ENCODE peak calls at places on chromosomes 12 and 14, in nine cellular contexts. A, P, T, X, W, D, F, E and N are unnamed samples.

GRCh38 chr14:95113476-95113875 is 43.9 kb downstream of the DICER1 start:
- DNase-seq in A (no peak), T (no peak), W (no peak), F (no peak), X (no peak), E (no peak), P (no peak), D (no peak), N (no peak)

GRCh38 chr12:132824053-132824452 is 4.6 kb downstream of the GOLGA3 start:
- DNase-seq in D (no peak), F (no peak), T (no peak), X (no peak), E (no peak), P (peak), W (no peak), A (no peak), N (no peak)

GRCh38 chr14:92880851-92881250 is 42.1 kb upstream of the CHGA start:
- DNase-seq in W (no peak), D (peak), P (peak), F (peak), E (no peak), X (peak), T (peak), A (no peak), N (peak)

GRCh38 chr12:42097971-42098370 is 46.7 kb downstream of the GXYLT1 start:
- DNase-seq in D (no peak), P (peak), E (no peak), T (no peak), X (no peak), W (no peak), A (no peak), F (no peak), N (peak)

GRCh38 chr12:120067084-120067869 is 49.3 kb downstream of the RAB35 start:
- DNase-seq in P (no peak), F (no peak), A (no peak), T (no peak), W (no peak), E (no peak), D (no peak), X (no peak), N (no peak)

GRCh38 chr12:127343941-127344340 is 923.0 kb upstream of the TMEM132C start:
- DNase-seq in E (no peak), T (no peak), X (no peak), A (no peak), P (no peak), D (no peak), F (no peak), W (no peak), N (peak)

GRCh38 chr12:118448341-118448740 is 72.0 kb downstream of the SUDS3 start:
- DNase-seq in T (no peak), A (peak), X (peak), P (no peak), F (no peak), W (no peak), E (no peak), D (no peak), N (no peak)

GRCh38 chr12:18859400-18859799 is 121.5 kb downstream of the CAPZA3 start:
- DNase-seq in W (no peak), P (no peak), F (no peak), E (no peak), T (no peak), D (no peak), X (no peak), A (no peak), N (no peak)

GRCh38 chr12:70892593-70892992 is 27.9 kb downstream of the PTPRR start:
- DNase-seq in W (no peak), E (no peak), P (no peak), X (no peak), T (no peak), D (no peak), A (no peak), F (no peak), N (no peak)

GRCh38 chr12:44286336-44286735 is 450.5 kb downstream of the TMEM117 start:
- DNase-seq in P (peak), T (no peak), A (no peak), D (peak), X (no peak), W (no peak), E (no peak), F (no peak), N (no peak)

GRCh38 chr12:42564540-42564939 is 25.0 kb downstream of the PRICKLE1 start:
- DNase-seq in E (no peak), P (no peak), T (no peak), D (peak), A (no peak), W (no peak), F (no peak), X (no peak), N (peak)

GRCh38 chr14:33475623-33476022 is 475.3 kb downstream of the EGLN3 start:
- DNase-seq in A (peak), E (peak), F (no peak), P (peak), W (no peak), X (peak), D (peak), T (peak), N (peak)

GRCh38 chr12:1499351-1499750 is 95.0 kb downstream of the FBXL14 start:
- DNase-seq in E (no peak), P (no peak), W (no peak), T (no peak), F (no peak), A (no peak), D (no peak), X (no peak), N (no peak)

GRCh38 chr12:94100254-94100653 is 48.1 kb upstream of the PLXNC1 start:
- DNase-seq in A (no peak), E (no peak), W (no peak), X (no peak), D (peak), F (no peak), P (peak), T (no peak), N (peak)

GRCh38 chr12:23921099-23921846 is 28.2 kb downstream of the SOX5 start:
- DNase-seq in E (no peak), A (no peak), D (no peak), F (no peak), X (no peak), T (no peak), W (no peak), P (no peak), N (peak)

GRCh38 chr12:92503029-92503931 is 199.5 kb upstream of the PLEKHG7 start:
- DNase-seq in A (no peak), D (no peak), T (no peak), P (no peak), E (no peak), F (no peak), X (peak), W (no peak), N (no peak)

GRCh38 chr14:91299483-91300115 is 55.1 kb upstream of the GPR68 start:
- DNase-seq in E (no peak), T (no peak), A (no peak), P (no peak), W (no peak), D (no peak), F (no peak), X (no peak), N (no peak)

GRCh38 chr14:52551696-52552062 is 626 bp downstream of the TXNDC16 start:
- DNase-seq in X (peak), D (peak), P (peak), W (no peak), F (peak), E (peak), T (peak), A (no peak), N (peak)

GRCh38 chr12:8145754-8146415 is 10.9 kb upstream of the ZNF705A start:
- DNase-seq in E (peak), A (peak), T (peak), F (no peak), P (no peak), D (peak), W (peak), X (peak), N (peak)
- H3K4me3 ChIP-seq in E (no peak), A (no peak), T (no peak), F (no peak), P (no peak), D (peak), W (no peak), X (no peak), N (peak)

GRCh38 chr12:6703631-6704030 is 3.0 kb upstream of the PIANP start:
- DNase-seq in F (no peak), D (no peak), W (no peak), T (peak), E (no peak), A (no peak), P (peak), X (no peak), N (no peak)
- TF ChIP-seq CTCF in F (no peak), D (no peak), W (no peak), T (no peak), E (no peak), A (no peak), P (peak), X (no peak), N (no peak)

DNA sequence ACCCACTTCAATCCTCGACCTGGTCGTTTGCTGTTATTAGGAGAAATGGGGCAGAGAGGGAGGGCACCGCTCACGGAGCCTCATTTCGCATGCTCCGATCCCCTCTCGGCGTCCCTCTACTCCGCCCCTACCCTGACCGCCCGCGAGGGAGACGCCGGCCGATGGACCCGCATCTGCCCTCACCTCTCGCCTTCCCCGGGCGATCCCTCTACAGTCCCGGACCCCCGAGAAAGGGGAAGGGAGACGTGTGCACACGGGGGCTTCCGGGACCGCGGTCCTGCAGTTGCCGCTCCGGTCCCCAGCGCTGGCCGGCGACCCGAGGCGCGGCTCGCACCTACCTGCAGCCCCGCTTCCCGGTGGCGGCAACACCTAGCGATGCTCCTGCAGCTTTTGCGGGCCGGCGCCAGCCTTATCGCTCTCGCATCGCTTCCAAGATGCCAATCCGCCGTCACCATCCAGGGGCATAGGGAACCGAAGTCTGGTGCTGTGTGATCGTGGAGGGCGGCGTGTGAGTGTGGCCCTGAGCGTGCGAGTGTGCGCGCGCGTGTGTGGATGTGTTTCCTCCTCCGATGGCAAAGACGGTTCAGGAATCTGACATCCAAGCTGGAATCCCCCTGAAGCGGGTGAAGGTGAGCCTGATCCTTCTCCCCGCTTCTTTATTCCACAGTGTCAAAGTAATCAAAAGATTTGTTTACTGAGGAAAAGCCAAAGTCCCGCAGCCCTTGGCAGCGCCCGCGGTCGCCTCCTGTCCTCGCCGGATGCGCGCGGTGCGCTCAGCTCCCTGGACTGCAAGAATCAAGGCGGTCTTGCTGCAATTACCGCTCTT is 69.1 kb upstream of the USP15 start:
- DNase-seq in F (no peak), E (no peak), P (no peak), X (peak), W (no peak), A (no peak), D (no peak), T (peak), N (no peak)
- H3K4me3 ChIP-seq in F (peak), E (peak), P (no peak), X (peak), W (peak), A (peak), D (peak), T (peak), N (no peak)

DNA sequence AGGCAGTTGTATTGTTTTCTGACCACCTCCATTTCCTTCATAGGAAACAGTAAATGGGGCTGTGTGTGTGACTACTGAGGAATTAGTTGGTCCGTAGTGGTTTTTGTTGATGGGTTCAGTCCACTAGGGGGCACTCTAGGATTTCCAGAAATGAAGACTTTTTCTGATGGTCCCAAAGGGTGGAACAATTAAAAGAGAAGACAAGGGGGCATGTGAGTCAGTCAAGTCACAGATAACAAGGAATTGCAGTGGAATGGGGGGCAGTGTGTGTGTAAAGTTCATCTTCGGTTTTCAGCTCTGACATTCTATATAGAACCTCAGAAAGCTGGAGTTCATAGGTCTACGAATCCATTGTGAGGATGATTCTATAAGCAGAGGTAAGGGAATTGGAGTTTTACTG is 186.6 kb upstream of the OR4E1 start:
- DNase-seq in A (no peak), W (no peak), X (no peak), P (peak), D (no peak), E (no peak), F (no peak), T (peak), N (no peak)
- TF ChIP-seq CTCF in A (no peak), W (peak), X (peak), P (peak), D (no peak), E (peak), F (no peak), T (peak), N (peak)

DNA sequence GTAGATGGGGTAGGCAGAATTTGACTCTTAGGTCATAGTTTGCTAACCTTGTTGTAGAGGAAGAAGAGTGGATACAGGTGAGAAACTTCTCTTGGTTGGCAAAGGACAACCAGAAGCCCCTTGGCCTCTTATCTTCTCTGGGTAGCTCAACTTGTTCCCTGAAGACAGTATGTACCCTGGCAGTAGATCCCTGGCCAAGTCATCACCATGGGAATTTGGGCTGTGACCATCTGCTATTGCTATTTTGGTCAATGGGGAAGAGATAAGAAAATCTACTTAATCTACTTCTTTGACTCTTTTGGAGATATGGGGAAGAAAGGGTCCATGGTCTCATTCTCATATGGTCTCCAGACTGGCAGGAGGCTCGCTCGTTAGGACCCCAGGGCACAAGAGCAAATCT is 215.9 kb downstream of the PPM1H start:
- DNase-seq in W (no peak), D (no peak), F (no peak), A (no peak), E (no peak), X (no peak), P (no peak), T (no peak), N (peak)
- H3K4me3 ChIP-seq in W (no peak), D (no peak), F (no peak), A (no peak), E (no peak), X (no peak), P (no peak), T (no peak), N (no peak)

GRCh38 chr12:125089083-125089482 is 23.8 kb downstream of the AACS start:
- DNase-seq in T (no peak), A (no peak), F (no peak), W (no peak), E (no peak), X (no peak), D (no peak), P (peak), N (no peak)
- TF ChIP-seq CTCF in T (no peak), A (no peak), F (no peak), W (no peak), E (no peak), X (no peak), D (no peak), P (peak), N (no peak)

GRCh38 chr14:76918751-76919421 is 92.7 kb downstream of the LRRC74A start:
- DNase-seq in A (peak), X (peak), D (peak), F (peak), E (peak), P (peak), W (peak), T (peak), N (peak)

GRCh38 chr14:76919811-76920571 is 93.8 kb downstream of the LRRC74A start:
- DNase-seq in X (peak), T (no peak), D (peak), F (no peak), E (peak), W (peak), P (peak), A (peak), N (peak)

GRCh38 chr14:76919431-76919810 is 93.2 kb downstream of the LRRC74A start:
- DNase-seq in A (no peak), E (no peak), P (no peak), X (peak), D (no peak), W (no peak), T (no peak), F (peak), N (peak)

GRCh38 chr14:76922092-76922491 is 95.9 kb downstream of the LRRC74A start:
- DNase-seq in W (no peak), E (no peak), A (no peak), X (no peak), P (no peak), F (no peak), T (no peak), D (no peak), N (no peak)

DNA sequence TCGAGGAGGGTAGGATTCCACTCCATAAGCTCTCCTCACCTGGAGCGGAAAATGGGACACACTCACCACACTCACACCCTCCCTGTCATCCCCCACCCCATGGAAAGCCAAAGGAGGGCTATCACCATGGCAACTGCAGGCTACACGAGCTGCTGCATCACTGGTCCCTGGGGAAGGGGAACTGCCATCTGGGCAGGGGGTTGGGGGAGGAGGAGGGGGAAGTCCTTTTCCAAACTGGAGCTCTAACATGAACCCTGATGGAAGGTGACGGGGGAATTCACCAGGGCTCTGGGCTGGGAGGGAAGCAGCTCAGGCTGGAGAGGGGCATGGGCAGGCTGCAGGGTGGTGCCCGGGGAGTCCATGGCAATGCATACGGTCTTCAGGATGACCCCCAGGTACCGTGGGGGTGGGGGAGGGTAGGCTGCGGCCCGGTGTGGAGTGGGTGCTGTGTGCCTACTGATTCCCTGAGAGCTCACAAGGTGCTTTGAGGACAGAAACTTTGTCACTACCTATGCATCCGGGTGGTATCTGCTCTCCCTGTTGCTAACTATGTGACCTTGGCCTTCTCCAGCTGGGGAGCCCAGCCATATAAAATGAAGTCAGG is 94.5 kb downstream of the LRRC74A start:
- DNase-seq in E (no peak), X (no peak), F (no peak), W (no peak), T (peak), D (peak), A (peak), P (peak), N (no peak)
- H3K4me3 ChIP-seq in E (no peak), X (no peak), F (no peak), W (no peak), T (no peak), D (no peak), A (no peak), P (no peak), N (no peak)

DNA sequence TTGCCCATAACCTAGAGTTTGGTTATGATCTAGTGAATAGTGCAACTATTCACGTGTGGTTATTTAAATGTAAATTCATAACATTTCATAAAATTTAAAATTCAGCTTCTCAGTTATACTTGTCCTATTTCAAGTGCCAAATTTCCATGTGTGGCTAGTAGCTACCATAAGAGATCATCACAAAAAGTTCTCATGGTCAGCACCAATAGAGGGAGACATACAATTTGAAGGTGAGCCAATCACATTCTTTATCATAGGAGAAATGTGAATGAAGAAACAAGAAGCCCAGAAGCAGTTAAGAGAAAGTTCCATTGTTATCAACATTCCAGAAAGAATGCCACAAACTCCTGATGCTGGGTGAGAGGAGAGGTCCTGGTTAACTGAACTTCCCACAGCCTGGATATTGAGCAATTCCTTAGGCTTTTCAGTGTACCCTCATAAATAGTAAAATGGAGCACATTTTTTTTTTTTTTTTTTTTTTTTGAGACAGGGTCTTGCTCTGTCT is 892.9 kb upstream of the USP15 start:
- DNase-seq in P (no peak), W (no peak), D (no peak), E (no peak), X (no peak), F (no peak), A (no peak), T (no peak), N (no peak)
- TF ChIP-seq CTCF in P (no peak), W (no peak), D (no peak), E (no peak), X (no peak), F (no peak), A (no peak), T (peak), N (no peak)

DNA sequence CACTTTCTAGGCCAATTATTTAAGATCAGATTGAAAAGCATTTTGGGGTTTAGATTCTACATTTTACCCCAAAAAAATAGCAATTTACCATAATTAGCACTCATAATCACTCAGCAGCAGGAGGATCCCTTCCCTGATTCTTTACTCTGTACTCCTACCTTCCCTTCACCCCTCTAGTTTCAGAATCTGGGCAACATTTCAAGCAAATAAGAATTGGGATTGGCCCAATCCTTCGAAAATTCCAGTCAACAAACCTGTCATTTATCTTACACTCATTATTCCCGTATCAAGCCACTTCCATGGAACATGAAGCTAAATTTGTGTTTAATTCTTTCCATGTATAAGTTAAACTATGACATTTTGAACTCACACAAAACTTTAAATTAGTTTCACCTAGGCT is 349.1 kb upstream of the USP15 start:
- DNase-seq in A (no peak), T (no peak), P (no peak), X (no peak), E (no peak), D (no peak), F (no peak), W (no peak), N (no peak)
- H3K4me3 ChIP-seq in A (no peak), T (no peak), P (no peak), X (no peak), E (no peak), D (no peak), F (no peak), W (no peak), N (no peak)